ENCODE peak calls at places on chromosomes 12 and 14, in nine cellular contexts. K is tibial artery, F is adrenal gland, V is WERI-Rb-1, E is astrocyte, T is AG04450, G is ovary, C is fibroblast of lung, A is neural progenitor cell. Y is an unnamed sample.
A peak's percentile ranks its signal among the peaks of the same experiment; 100 is the strongest.

GRCh38 chr12:105948331-105948730 is 190.4 kb downstream of the NUAK1 start:
- DNase-seq in K (peak; percentile 72), F (no peak), V (no peak), E (peak; percentile 86), T (no peak), G (no peak), C (peak; percentile 90), A (no peak), Y (no peak)

GRCh38 chr12:95385246-95385645 is 88.7 kb upstream of the METAP2 start:
- DNase-seq in K (peak; percentile 69), F (no peak), V (no peak), E (peak; percentile 30), T (peak; percentile 18), G (peak; percentile 29), C (peak; percentile 48), A (peak; percentile 19), Y (peak; percentile 60)

GRCh38 chr12:47245623-47246022 is 165.9 kb upstream of the AMIGO2 start:
- DNase-seq in K (no peak), F (no peak), V (no peak), E (no peak), T (no peak), G (no peak), C (no peak), A (no peak), Y (no peak)

GRCh38 chr14:68293404-68293803 is 473.8 kb downstream of the RAD51B start:
- DNase-seq in K (no peak), F (no peak), V (no peak), E (no peak), T (no peak), G (no peak), C (no peak), A (no peak), Y (no peak)

GRCh38 chr14:51283402-51283825 is 43.4 kb downstream of the TMX1 start:
- DNase-seq in K (no peak), F (peak; percentile 3), V (peak; percentile 11), E (peak; percentile 78), T (peak; percentile 83), G (no peak), C (peak; percentile 85), A (peak; percentile 88), Y (no peak)

GRCh38 chr12:80892597-80893445 is 44.9 kb downstream of the LIN7A start:
- DNase-seq in K (no peak), F (no peak), V (no peak), E (peak; percentile 74), T (no peak), G (no peak), C (peak; percentile 78), A (no peak), Y (no peak)

GRCh38 chr12:93502802-93503623 is 35.7 kb downstream of the MRPL42 start:
- DNase-seq in K (no peak), F (peak; percentile 62), V (peak; percentile 31), E (peak; percentile 9), T (no peak), G (peak; percentile 29), C (peak; percentile 30), A (peak; percentile 56), Y (peak; percentile 34)

GRCh38 chr12:1791104-1791927 is 29.0 kb upstream of the LRTM2 start:
- DNase-seq in K (peak; percentile 75), F (peak; percentile 83), V (peak; percentile 56), E (peak; percentile 23), T (no peak), G (peak; percentile 58), C (peak; percentile 46), A (peak; percentile 60), Y (peak; percentile 77)

GRCh38 chr12:94262228-94263010 is 114.0 kb downstream of the PLXNC1 start:
- DNase-seq in K (peak; percentile 94), F (peak; percentile 97), V (no peak), E (peak; percentile 92), T (peak; percentile 92), G (peak; percentile 95), C (peak; percentile 95), A (no peak), Y (peak; percentile 99)

GRCh38 chr14:65840118-65840751 is 427.7 kb downstream of the FUT8 start:
- DNase-seq in K (no peak), F (no peak), V (no peak), E (no peak), T (no peak), G (no peak), C (no peak), A (no peak), Y (no peak)

GRCh38 chr14:92613681-92614260 is 100.2 kb downstream of the RIN3 start:
- DNase-seq in K (no peak), F (no peak), V (no peak), E (no peak), T (no peak), G (no peak), C (no peak), A (no peak), Y (no peak)

GRCh38 chr14:106141242-106142220 is 615.1 kb downstream of the TMEM121 start:
- DNase-seq in K (no peak), F (no peak), V (peak; percentile 17), E (no peak), T (no peak), G (no peak), C (no peak), A (no peak), Y (no peak)

GRCh38 chr14:19729359-19729758 is 14.0 kb upstream of the OR4Q3 start:
- DNase-seq in K (no peak), F (no peak), V (no peak), E (no peak), T (no peak), G (no peak), C (no peak), A (no peak), Y (no peak)

GRCh38 chr14:22081352-22081751 is 407.7 kb upstream of the OR4E1 start:
- DNase-seq in K (no peak), F (no peak), V (no peak), E (no peak), T (no peak), G (no peak), C (no peak), A (no peak), Y (no peak)

GRCh38 chr12:124576061-124576650 is 8.7 kb upstream of the NCOR2 start:
- DNase-seq in K (no peak), F (no peak), V (no peak), E (no peak), T (no peak), G (no peak), C (no peak), A (no peak), Y (no peak)

GRCh38 chr12:110176745-110177144 is 52.6 kb downstream of the IFT81 start:
- DNase-seq in K (no peak), F (no peak), V (no peak), E (peak; percentile 16), T (no peak), G (no peak), C (peak; percentile 31), A (no peak), Y (no peak)

GRCh38 chr12:51192284-51192671 is 19.3 kb upstream of the TFCP2 start:
- DNase-seq in K (no peak), F (no peak), V (no peak), E (no peak), T (no peak), G (no peak), C (no peak), A (no peak), Y (peak; percentile 50)
- TF ChIP-seq CTCF in K (no peak), F (no peak), V (peak; percentile 29), E (no peak), T (no peak), G (no peak), C (no peak), A (no peak), Y (no peak)

DNA sequence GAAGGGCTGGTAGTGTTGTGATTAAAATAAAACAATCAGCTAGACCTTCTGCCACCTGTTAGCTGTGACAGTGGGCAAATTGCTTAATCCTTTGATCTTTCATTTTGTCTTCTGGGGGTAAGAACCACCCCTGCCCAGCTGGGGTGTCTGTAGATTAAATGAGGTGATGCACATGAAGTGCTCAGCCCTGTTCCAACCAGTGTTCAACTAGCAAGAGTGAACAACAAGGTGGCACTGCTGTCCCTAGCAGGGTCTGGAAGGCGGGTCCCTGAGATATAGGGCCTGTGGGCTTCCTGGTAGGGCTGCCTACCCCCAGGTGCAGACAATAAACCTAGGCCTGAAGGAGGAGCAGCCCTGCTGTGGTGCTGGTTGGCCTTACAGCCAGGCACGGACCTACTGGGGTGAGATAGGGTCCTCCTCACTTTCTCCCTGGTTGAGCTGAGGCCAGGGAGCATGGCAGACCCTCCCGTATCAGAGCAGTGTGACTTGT is 60.6 kb downstream of the ARL6IP4 start:
- DNase-seq in K (no peak), F (no peak), V (peak; percentile 60), E (no peak), T (no peak), G (no peak), C (no peak), A (no peak), Y (no peak)
- H3K4me3 ChIP-seq in K (no peak overlapping the region), F (no peak overlapping the region), V (no peak overlapping the region), E (no peak overlapping the region), T (no peak overlapping the region), G (no peak overlapping the region), C (no peak overlapping the region), A (no peak overlapping the region), Y (no peak overlapping the region)

GRCh38 chr12:14843425-14843887 is at the start of gene ART4:
- DNase-seq in K (no peak), F (peak; percentile 25), V (no peak), E (no peak), T (no peak), G (no peak), C (no peak), A (no peak), Y (peak; percentile 33)

GRCh38 chr12:14842315-14842714 is 1.0 kb downstream of the ART4 start:
- DNase-seq in K (no peak), F (no peak), V (no peak), E (no peak), T (no peak), G (no peak), C (no peak), A (no peak), Y (no peak)

GRCh38 chr12:14846042-14846587 is 2.8 kb upstream of the ART4 start:
- DNase-seq in K (no peak), F (no peak), V (no peak), E (peak; percentile 73), T (no peak), G (no peak), C (peak; percentile 75), A (no peak), Y (no peak)

GRCh38 chr12:14846878-14847580 is 3.7 kb upstream of the ART4 start:
- DNase-seq in K (no peak), F (peak; percentile 28), V (no peak), E (peak; percentile 63), T (no peak), G (no peak), C (peak; percentile 73), A (no peak), Y (no peak)

GRCh38 chr12:14845350-14845750 is 2.0 kb upstream of the ART4 start:
- DNase-seq in K (peak; percentile 65), F (peak; percentile 67), V (peak; percentile 48), E (peak; percentile 41), T (peak; percentile 48), G (peak; percentile 38), C (peak; percentile 52), A (peak; percentile 70), Y (peak; percentile 51)
- H3K27ac ChIP-seq in K (peak overlapping the region; percentile 49), F (peak overlapping the region; percentile 39), V (no peak overlapping the region), E (no peak overlapping the region), T (no peak overlapping the region), G (no peak overlapping the region), C (no peak overlapping the region), A (no peak overlapping the region), Y (peak overlapping the region; percentile 67)

DNA sequence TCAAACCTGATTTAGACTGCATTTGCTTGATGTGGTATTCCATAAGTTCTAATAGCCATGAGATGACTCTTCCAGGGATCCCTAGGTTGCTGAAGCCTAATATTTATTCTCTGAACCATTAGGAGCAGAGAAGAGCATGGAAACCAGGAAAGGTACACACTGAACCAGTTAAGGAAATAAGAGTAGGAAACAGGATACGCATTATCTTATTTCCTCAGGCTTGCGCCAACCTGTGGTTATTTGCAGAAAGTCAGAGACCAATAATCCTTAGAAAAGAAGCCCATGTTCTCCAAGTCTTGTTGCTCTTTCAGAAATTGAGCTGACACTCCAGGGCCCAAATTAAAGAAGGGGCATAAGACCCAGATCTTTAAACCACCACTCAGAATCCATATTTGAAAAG is 41.8 kb upstream of the SMUG1 start:
- DNase-seq in K (no peak), F (no peak), V (no peak), E (no peak), T (no peak), G (no peak), C (no peak), A (no peak), Y (no peak)
- TF ChIP-seq CTCF in K (no peak), F (no peak), V (no peak), E (no peak), T (no peak), G (no peak), C (no peak), A (no peak), Y (no peak)